ENCODE peak calls at places on chromosomes 6 and 20, in five cellular contexts. One of them, this sample, is unnamed.

GRCh38 chr6:28225056-28225834 is at the start of gene ZSCAN9:
- DNase-seq in AG10803: peak; percentile 86
- DNase-seq in T-helper 2 cell: no peak
- DNase-seq in activated CD4-positive, alpha-beta T cell treated with anti-CD3 and anti-CD28 coated beads for 48 hours: peak; percentile 68
- DNase-seq in H4: peak; percentile 90
- DNase-seq in this sample: peak; percentile 69

GRCh38 chr6:51350308-51350904 is 531.7 kb downstream of the TFAP2B start:
- DNase-seq in T-helper 2 cell: no peak
- DNase-seq in H4: peak; percentile 10
- DNase-seq in activated CD4-positive, alpha-beta T cell treated with anti-CD3 and anti-CD28 coated beads for 48 hours: no peak
- DNase-seq in AG10803: peak; percentile 13
- DNase-seq in this sample: no peak

GRCh38 chr6:170369439-170369838 is 62.9 kb downstream of the FAM120B start:
- DNase-seq in H4: no peak
- DNase-seq in T-helper 2 cell: no peak
- DNase-seq in activated CD4-positive, alpha-beta T cell treated with anti-CD3 and anti-CD28 coated beads for 48 hours: no peak
- DNase-seq in AG10803: no peak
- DNase-seq in this sample: no peak

GRCh38 chr20:23126281-23127061 is 40.3 kb upstream of the CD93 start:
- DNase-seq in H4: no peak
- DNase-seq in AG10803: no peak
- DNase-seq in activated CD4-positive, alpha-beta T cell treated with anti-CD3 and anti-CD28 coated beads for 48 hours: no peak
- DNase-seq in T-helper 2 cell: no peak
- DNase-seq in this sample: no peak

GRCh38 chr6:170449835-170450753 is 103.0 kb downstream of the PSMB1 start:
- DNase-seq in activated CD4-positive, alpha-beta T cell treated with anti-CD3 and anti-CD28 coated beads for 48 hours: no peak
- DNase-seq in H4: no peak
- DNase-seq in T-helper 2 cell: no peak
- DNase-seq in AG10803: no peak
- DNase-seq in this sample: no peak

GRCh38 chr6:136249336-136249735 is 775 bp downstream of the MTFR2 start:
- DNase-seq in AG10803: no peak
- DNase-seq in T-helper 2 cell: no peak
- DNase-seq in H4: no peak
- DNase-seq in activated CD4-positive, alpha-beta T cell treated with anti-CD3 and anti-CD28 coated beads for 48 hours: no peak
- DNase-seq in this sample: no peak

GRCh38 chr20:32396656-32397160 is 38.6 kb downstream of the ASXL1 start:
- DNase-seq in T-helper 2 cell: no peak
- DNase-seq in AG10803: no peak
- DNase-seq in H4: no peak
- DNase-seq in activated CD4-positive, alpha-beta T cell treated with anti-CD3 and anti-CD28 coated beads for 48 hours: no peak
- DNase-seq in this sample: no peak

GRCh38 chr6:138403801-138404665 is at the start of gene HEBP2:
- DNase-seq in H4: peak; percentile 81
- DNase-seq in activated CD4-positive, alpha-beta T cell treated with anti-CD3 and anti-CD28 coated beads for 48 hours: peak; percentile 95
- DNase-seq in T-helper 2 cell: peak; percentile 81
- DNase-seq in AG10803: peak; percentile 73
- DNase-seq in this sample: peak; percentile 48

GRCh38 chr6:35969676-35970075 is 48.8 kb upstream of the SRPK1 start:
- DNase-seq in T-helper 2 cell: no peak
- DNase-seq in AG10803: no peak
- DNase-seq in H4: no peak
- DNase-seq in activated CD4-positive, alpha-beta T cell treated with anti-CD3 and anti-CD28 coated beads for 48 hours: no peak
- DNase-seq in this sample: no peak

GRCh38 chr20:58710481-58711265 is 18.1 kb downstream of the NPEPL1 start:
- DNase-seq in T-helper 2 cell: no peak
- DNase-seq in H4: no peak
- DNase-seq in activated CD4-positive, alpha-beta T cell treated with anti-CD3 and anti-CD28 coated beads for 48 hours: peak; percentile 1
- DNase-seq in AG10803: no peak
- DNase-seq in this sample: no peak

GRCh38 chr6:11953641-11954040 is 58.5 kb upstream of the HIVEP1 start:
- DNase-seq in activated CD4-positive, alpha-beta T cell treated with anti-CD3 and anti-CD28 coated beads for 48 hours: no peak
- DNase-seq in H4: peak; percentile 16
- DNase-seq in AG10803: no peak
- DNase-seq in T-helper 2 cell: no peak
- DNase-seq in this sample: peak; percentile 72

GRCh38 chr6:15499591-15499990 is 163.2 kb downstream of the DTNBP1 start:
- DNase-seq in T-helper 2 cell: no peak
- DNase-seq in activated CD4-positive, alpha-beta T cell treated with anti-CD3 and anti-CD28 coated beads for 48 hours: no peak
- DNase-seq in AG10803: no peak
- DNase-seq in H4: no peak
- DNase-seq in this sample: no peak

GRCh38 chr6:15461127-15461944 is 201.5 kb downstream of the DTNBP1 start:
- DNase-seq in activated CD4-positive, alpha-beta T cell treated with anti-CD3 and anti-CD28 coated beads for 48 hours: no peak
- DNase-seq in H4: no peak
- DNase-seq in T-helper 2 cell: no peak
- DNase-seq in AG10803: no peak
- DNase-seq in this sample: no peak

GRCh38 chr20:35773154-35773751 is 1.4 kb downstream of the PHF20 start:
- DNase-seq in H4: no peak
- DNase-seq in AG10803: no peak
- DNase-seq in activated CD4-positive, alpha-beta T cell treated with anti-CD3 and anti-CD28 coated beads for 48 hours: peak; percentile 44
- DNase-seq in T-helper 2 cell: no peak
- DNase-seq in this sample: no peak

GRCh38 chr6:83199865-83200230 is 6.7 kb downstream of the RWDD2A start:
- DNase-seq in T-helper 2 cell: no peak
- DNase-seq in activated CD4-positive, alpha-beta T cell treated with anti-CD3 and anti-CD28 coated beads for 48 hours: no peak
- DNase-seq in H4: no peak
- DNase-seq in AG10803: peak; percentile 37
- DNase-seq in this sample: no peak

GRCh38 chr6:79872986-79873385 is 74.4 kb downstream of the ELOVL4 start:
- DNase-seq in AG10803: peak; percentile 76
- DNase-seq in activated CD4-positive, alpha-beta T cell treated with anti-CD3 and anti-CD28 coated beads for 48 hours: no peak
- DNase-seq in H4: no peak
- DNase-seq in T-helper 2 cell: no peak
- DNase-seq in this sample: peak; percentile 24

GRCh38 chr6:163707385-163708355 is 293.2 kb downstream of the QKI start:
- DNase-seq in T-helper 2 cell: no peak
- DNase-seq in AG10803: no peak
- DNase-seq in activated CD4-positive, alpha-beta T cell treated with anti-CD3 and anti-CD28 coated beads for 48 hours: no peak
- DNase-seq in H4: no peak
- DNase-seq in this sample: no peak

GRCh38 chr20:17845701-17846475 is 122.7 kb downstream of the SNX5 start:
- DNase-seq in activated CD4-positive, alpha-beta T cell treated with anti-CD3 and anti-CD28 coated beads for 48 hours: no peak
- DNase-seq in AG10803: no peak
- DNase-seq in H4: no peak
- DNase-seq in T-helper 2 cell: no peak
- DNase-seq in this sample: no peak

GRCh38 chr6:141988954-141989705 is 143.6 kb upstream of the GJE1 start:
- DNase-seq in AG10803: peak; percentile 78
- DNase-seq in T-helper 2 cell: no peak
- DNase-seq in H4: peak; percentile 26
- DNase-seq in activated CD4-positive, alpha-beta T cell treated with anti-CD3 and anti-CD28 coated beads for 48 hours: peak; percentile 40
- DNase-seq in this sample: peak; percentile 53

GRCh38 chr20:8005033-8005432 is 14.5 kb downstream of the TMX4 start:
- DNase-seq in H4: no peak
- DNase-seq in T-helper 2 cell: no peak
- DNase-seq in activated CD4-positive, alpha-beta T cell treated with anti-CD3 and anti-CD28 coated beads for 48 hours: no peak
- DNase-seq in AG10803: no peak
- DNase-seq in this sample: no peak

GRCh38 chr20:7608246-7608645 is 332.0 kb downstream of the HAO1 start:
- DNase-seq in AG10803: no peak
- DNase-seq in H4: no peak
- DNase-seq in T-helper 2 cell: no peak
- DNase-seq in activated CD4-positive, alpha-beta T cell treated with anti-CD3 and anti-CD28 coated beads for 48 hours: no peak
- DNase-seq in this sample: no peak

GRCh38 chr20:43947316-43947710 is 32.7 kb downstream of the TOX2 start:
- DNase-seq in AG10803: peak; percentile 67
- DNase-seq in activated CD4-positive, alpha-beta T cell treated with anti-CD3 and anti-CD28 coated beads for 48 hours: no peak
- DNase-seq in H4: no peak
- DNase-seq in T-helper 2 cell: no peak
- DNase-seq in this sample: no peak

GRCh38 chr20:63734946-63735858 is 1.3 kb upstream of the LIME1 start:
- DNase-seq in T-helper 2 cell: no peak
- DNase-seq in AG10803: no peak
- DNase-seq in activated CD4-positive, alpha-beta T cell treated with anti-CD3 and anti-CD28 coated beads for 48 hours: no peak
- DNase-seq in H4: no peak
- DNase-seq in this sample: no peak

GRCh38 chr6:6998194-6998569 is 109.6 kb upstream of the RREB1 start:
- DNase-seq in activated CD4-positive, alpha-beta T cell treated with anti-CD3 and anti-CD28 coated beads for 48 hours: no peak
- DNase-seq in H4: no peak
- DNase-seq in AG10803: peak; percentile 48
- DNase-seq in T-helper 2 cell: no peak
- DNase-seq in this sample: no peak

GRCh38 chr6:132511159-132511835 is 1.6 kb downstream of the STX7 start:
- DNase-seq in T-helper 2 cell: no peak
- DNase-seq in H4: no peak
- DNase-seq in activated CD4-positive, alpha-beta T cell treated with anti-CD3 and anti-CD28 coated beads for 48 hours: no peak
- DNase-seq in AG10803: no peak
- DNase-seq in this sample: peak; percentile 83

GRCh38 chr6:85756982-85757381 is 114.3 kb upstream of the SYNCRIP start:
- DNase-seq in AG10803: peak; percentile 29
- DNase-seq in activated CD4-positive, alpha-beta T cell treated with anti-CD3 and anti-CD28 coated beads for 48 hours: no peak
- DNase-seq in T-helper 2 cell: no peak
- DNase-seq in H4: no peak
- DNase-seq in this sample: peak; percentile 7

GRCh38 chr6:14333556-14334305 is 216.2 kb downstream of the CD83 start:
- DNase-seq in T-helper 2 cell: no peak
- DNase-seq in H4: no peak
- DNase-seq in AG10803: peak; percentile 92
- DNase-seq in activated CD4-positive, alpha-beta T cell treated with anti-CD3 and anti-CD28 coated beads for 48 hours: no peak
- DNase-seq in this sample: no peak

GRCh38 chr6:23537828-23538227 is 588.2 kb upstream of the NRSN1 start:
- DNase-seq in AG10803: no peak
- DNase-seq in activated CD4-positive, alpha-beta T cell treated with anti-CD3 and anti-CD28 coated beads for 48 hours: no peak
- DNase-seq in T-helper 2 cell: no peak
- DNase-seq in H4: no peak
- DNase-seq in this sample: no peak

GRCh38 chr6:153092082-153093013 is 38.7 kb downstream of the RGS17 start:
- DNase-seq in T-helper 2 cell: no peak
- DNase-seq in activated CD4-positive, alpha-beta T cell treated with anti-CD3 and anti-CD28 coated beads for 48 hours: no peak
- DNase-seq in AG10803: peak; percentile 76
- DNase-seq in H4: peak; percentile 76
- DNase-seq in this sample: peak; percentile 61

GRCh38 chr20:18288748-18289705 is 700 bp downstream of the ZNF133 start:
- DNase-seq in activated CD4-positive, alpha-beta T cell treated with anti-CD3 and anti-CD28 coated beads for 48 hours: peak; percentile 4
- DNase-seq in T-helper 2 cell: no peak
- DNase-seq in H4: no peak
- DNase-seq in AG10803: peak; percentile 9
- DNase-seq in this sample: no peak

GRCh38 chr6:158655569-158656450 is 6.0 kb downstream of the SYTL3 start:
- DNase-seq in activated CD4-positive, alpha-beta T cell treated with anti-CD3 and anti-CD28 coated beads for 48 hours: no peak
- DNase-seq in H4: no peak
- DNase-seq in AG10803: no peak
- DNase-seq in T-helper 2 cell: no peak
- DNase-seq in this sample: no peak

GRCh38 chr20:39358052-39358451 is 395.9 kb downstream of the DHX35 start:
- DNase-seq in AG10803: no peak
- DNase-seq in H4: no peak
- DNase-seq in T-helper 2 cell: no peak
- DNase-seq in activated CD4-positive, alpha-beta T cell treated with anti-CD3 and anti-CD28 coated beads for 48 hours: no peak
- DNase-seq in this sample: peak; percentile 94

GRCh38 chr20:20521736-20522135 is 153.8 kb downstream of the INSM1 start:
- DNase-seq in AG10803: no peak
- DNase-seq in activated CD4-positive, alpha-beta T cell treated with anti-CD3 and anti-CD28 coated beads for 48 hours: no peak
- DNase-seq in T-helper 2 cell: no peak
- DNase-seq in H4: no peak
- DNase-seq in this sample: no peak

GRCh38 chr6:49453221-49453620 is 9.8 kb downstream of the MMUT start:
- DNase-seq in T-helper 2 cell: no peak
- DNase-seq in activated CD4-positive, alpha-beta T cell treated with anti-CD3 and anti-CD28 coated beads for 48 hours: no peak
- DNase-seq in AG10803: no peak
- DNase-seq in H4: peak; percentile 9
- DNase-seq in this sample: no peak

GRCh38 chr20:22962567-22963439 is 72.3 kb upstream of the SSTR4 start:
- DNase-seq in H4: no peak
- DNase-seq in AG10803: no peak
- DNase-seq in activated CD4-positive, alpha-beta T cell treated with anti-CD3 and anti-CD28 coated beads for 48 hours: no peak
- DNase-seq in T-helper 2 cell: no peak
- DNase-seq in this sample: no peak

GRCh38 chr6:136378888-136379287 is 89.2 kb upstream of the BCLAF1 start:
- DNase-seq in activated CD4-positive, alpha-beta T cell treated with anti-CD3 and anti-CD28 coated beads for 48 hours: no peak
- DNase-seq in H4: no peak
- DNase-seq in T-helper 2 cell: no peak
- DNase-seq in AG10803: no peak
- DNase-seq in this sample: no peak

GRCh38 chr6:39043776-39044175 is 4.8 kb upstream of the GLP1R start:
- DNase-seq in activated CD4-positive, alpha-beta T cell treated with anti-CD3 and anti-CD28 coated beads for 48 hours: no peak
- DNase-seq in H4: no peak
- DNase-seq in AG10803: no peak
- DNase-seq in T-helper 2 cell: no peak
- DNase-seq in this sample: no peak

This sample was measured in foreskin melanocyte.